ENCODE peak calls at places on chromosomes 5 and 9, in nine cellular contexts. S is spleen; E is AG08395; P is body of pancreas; V is naive B cell; G is activated effector memory CD4-positive, alpha-beta T cell treated with Interleukin-2 at 50 U/mL for 16 hours; W is T follicular helper cell; L is myocyte; M is neural crest cell. K is an unnamed sample.

GRCh38 chr5:43852276-43852675 is 249.3 kb downstream of the NNT start:
- DNase-seq in P (no peak), S (no peak), G (no peak), V (no peak), L (no peak), W (no peak), E (no peak), M (no peak), K (no peak)

GRCh38 chr5:110288766-110289165 is 437.7 kb downstream of the TMEM232 start:
- DNase-seq in E (peak; percentile 92), S (no peak), G (no peak), L (peak; percentile 85), M (no peak), V (no peak), P (no peak), W (no peak), K (no peak)

GRCh38 chr9:133930046-133931015 is 61.8 kb downstream of the VAV2 start:
- DNase-seq in S (no peak), E (no peak), P (no peak), V (no peak), G (no peak), L (no peak), W (no peak), M (no peak), K (no peak)

GRCh38 chr9:19720374-19720773 is 68.5 kb downstream of the SLC24A2 start:
- DNase-seq in L (peak; percentile 75), P (no peak), G (no peak), M (peak; percentile 35), S (no peak), E (no peak), V (no peak), W (no peak), K (no peak)

GRCh38 chr5:101390317-101390908 is 487.3 kb upstream of the ST8SIA4 start:
- DNase-seq in E (peak; percentile 1), M (peak; percentile 36), L (peak; percentile 70), S (no peak), P (no peak), W (no peak), G (no peak), V (peak; percentile 1), K (peak; percentile 47)

GRCh38 chr5:14590949-14591348 is 9.4 kb downstream of the OTULINL start:
- DNase-seq in E (no peak), P (no peak), G (no peak), W (no peak), V (no peak), L (no peak), M (no peak), S (no peak), K (no peak)

GRCh38 chr9:129225815-129226214 is 47.8 kb upstream of the IER5L start:
- DNase-seq in G (peak; percentile 33), L (peak; percentile 90), S (peak; percentile 88), W (no peak), V (no peak), M (no peak), P (peak; percentile 31), E (peak; percentile 75), K (no peak)

GRCh38 chr5:37787742-37788141 is 52.1 kb downstream of the GDNF start:
- DNase-seq in L (peak; percentile 13), S (no peak), E (no peak), G (no peak), V (no peak), P (no peak), M (no peak), W (no peak), K (peak; percentile 51)

GRCh38 chr9:122785269-122785668 is 3.5 kb upstream of the OR5C1 start:
- DNase-seq in W (no peak), L (no peak), E (no peak), G (no peak), S (no peak), M (no peak), P (no peak), V (no peak), K (peak; percentile 40)

K was measured in trophoblast cell.